ENCODE peak calls at places on chromosomes 11 and 22, in four cellular contexts. One of them, this sample, is unnamed.

GRCh38 chr22:21450320-21450831 is 16.8 kb upstream of the TMEM191C start:
- DNase-seq in heart left ventricle: peak; percentile 5
- DNase-seq in HCT116: no peak
- DNase-seq in left ventricle myocardium inferior: no peak
- DNase-seq in this sample: no peak

GRCh38 chr11:78657441-78657840 is 82.8 kb upstream of the NARS2 start:
- DNase-seq in left ventricle myocardium inferior: no peak
- DNase-seq in HCT116: no peak
- DNase-seq in heart left ventricle: no peak
- DNase-seq in this sample: no peak

GRCh38 chr11:125345706-125346561 is 150.1 kb downstream of the FEZ1 start:
- DNase-seq in HCT116: no peak
- DNase-seq in left ventricle myocardium inferior: peak; percentile 83
- DNase-seq in heart left ventricle: peak; percentile 82
- DNase-seq in this sample: peak; percentile 22

GRCh38 chr11:27722945-27723344 is 22.7 kb upstream of the BDNF start:
- DNase-seq in left ventricle myocardium inferior: no peak
- DNase-seq in HCT116: no peak
- DNase-seq in heart left ventricle: no peak
- DNase-seq in this sample: no peak

GRCh38 chr11:36131719-36132349 is 157.4 kb downstream of the COMMD9 start:
- DNase-seq in HCT116: no peak
- DNase-seq in heart left ventricle: peak; percentile 57
- DNase-seq in left ventricle myocardium inferior: peak; percentile 35
- DNase-seq in this sample: no peak

GRCh38 chr11:72144807-72145565 is 9.5 kb downstream of the FOLR3 start:
- DNase-seq in left ventricle myocardium inferior: no peak
- DNase-seq in heart left ventricle: no peak
- DNase-seq in HCT116: no peak
- DNase-seq in this sample: no peak

GRCh38 chr22:20463324-20464095 is 25.9 kb upstream of the SCARF2 start:
- DNase-seq in heart left ventricle: no peak
- DNase-seq in left ventricle myocardium inferior: no peak
- DNase-seq in HCT116: no peak
- DNase-seq in this sample: no peak

GRCh38 chr11:34988294-34989255 is 72.2 kb downstream of the PDHX start:
- DNase-seq in heart left ventricle: no peak
- DNase-seq in left ventricle myocardium inferior: no peak
- DNase-seq in HCT116: no peak
- DNase-seq in this sample: no peak

GRCh38 chr11:8426076-8426475 is 162.4 kb upstream of the LMO1 start:
- DNase-seq in heart left ventricle: peak; percentile 36
- DNase-seq in left ventricle myocardium inferior: no peak
- DNase-seq in HCT116: no peak
- DNase-seq in this sample: no peak

GRCh38 chr11:74702383-74703007 is 28.7 kb downstream of the CHRDL2 start:
- DNase-seq in left ventricle myocardium inferior: peak; percentile 55
- DNase-seq in HCT116: peak; percentile 38
- DNase-seq in heart left ventricle: peak; percentile 56
- DNase-seq in this sample: peak; percentile 57

GRCh38 chr22:48713266-48714205 is 1114.1 kb downstream of the BRD1 start:
- DNase-seq in heart left ventricle: no peak
- DNase-seq in left ventricle myocardium inferior: peak; percentile 6
- DNase-seq in HCT116: no peak
- DNase-seq in this sample: no peak

GRCh38 chr11:73359930-73360742 is 16.1 kb upstream of the RELT start:
- DNase-seq in heart left ventricle: no peak
- DNase-seq in HCT116: no peak
- DNase-seq in left ventricle myocardium inferior: no peak
- DNase-seq in this sample: no peak

GRCh38 chr11:69704508-69705245 is 855 bp upstream of the FGF19 start:
- DNase-seq in HCT116: no peak
- DNase-seq in left ventricle myocardium inferior: no peak
- DNase-seq in heart left ventricle: no peak
- DNase-seq in this sample: no peak

GRCh38 chr11:73175551-73176144 is 33.5 kb upstream of the FCHSD2 start:
- DNase-seq in left ventricle myocardium inferior: no peak
- DNase-seq in heart left ventricle: peak; percentile 50
- DNase-seq in HCT116: no peak
- DNase-seq in this sample: no peak

GRCh38 chr11:33967451-33967850 is 75.6 kb upstream of the LMO2 start:
- DNase-seq in heart left ventricle: no peak
- DNase-seq in HCT116: no peak
- DNase-seq in left ventricle myocardium inferior: no peak
- DNase-seq in this sample: no peak

GRCh38 chr11:8577791-8578581 is 16.0 kb downstream of the STK33 start:
- DNase-seq in heart left ventricle: no peak
- DNase-seq in HCT116: no peak
- DNase-seq in left ventricle myocardium inferior: no peak
- DNase-seq in this sample: no peak

GRCh38 chr22:44723801-44724200 is 21.8 kb downstream of the PRR5 start:
- DNase-seq in HCT116: peak; percentile 64
- DNase-seq in heart left ventricle: no peak
- DNase-seq in left ventricle myocardium inferior: no peak
- DNase-seq in this sample: no peak

GRCh38 chr22:38177926-38178604 is 3.6 kb downstream of the PLA2G6 start:
- DNase-seq in left ventricle myocardium inferior: peak; percentile 30
- DNase-seq in heart left ventricle: peak; percentile 56
- DNase-seq in HCT116: peak; percentile 82
- DNase-seq in this sample: no peak

GRCh38 chr11:114307524-114308203 is 11.5 kb downstream of the NNMT start:
- DNase-seq in left ventricle myocardium inferior: peak; percentile 45
- DNase-seq in HCT116: no peak
- DNase-seq in heart left ventricle: peak; percentile 72
- DNase-seq in this sample: no peak

DNA sequence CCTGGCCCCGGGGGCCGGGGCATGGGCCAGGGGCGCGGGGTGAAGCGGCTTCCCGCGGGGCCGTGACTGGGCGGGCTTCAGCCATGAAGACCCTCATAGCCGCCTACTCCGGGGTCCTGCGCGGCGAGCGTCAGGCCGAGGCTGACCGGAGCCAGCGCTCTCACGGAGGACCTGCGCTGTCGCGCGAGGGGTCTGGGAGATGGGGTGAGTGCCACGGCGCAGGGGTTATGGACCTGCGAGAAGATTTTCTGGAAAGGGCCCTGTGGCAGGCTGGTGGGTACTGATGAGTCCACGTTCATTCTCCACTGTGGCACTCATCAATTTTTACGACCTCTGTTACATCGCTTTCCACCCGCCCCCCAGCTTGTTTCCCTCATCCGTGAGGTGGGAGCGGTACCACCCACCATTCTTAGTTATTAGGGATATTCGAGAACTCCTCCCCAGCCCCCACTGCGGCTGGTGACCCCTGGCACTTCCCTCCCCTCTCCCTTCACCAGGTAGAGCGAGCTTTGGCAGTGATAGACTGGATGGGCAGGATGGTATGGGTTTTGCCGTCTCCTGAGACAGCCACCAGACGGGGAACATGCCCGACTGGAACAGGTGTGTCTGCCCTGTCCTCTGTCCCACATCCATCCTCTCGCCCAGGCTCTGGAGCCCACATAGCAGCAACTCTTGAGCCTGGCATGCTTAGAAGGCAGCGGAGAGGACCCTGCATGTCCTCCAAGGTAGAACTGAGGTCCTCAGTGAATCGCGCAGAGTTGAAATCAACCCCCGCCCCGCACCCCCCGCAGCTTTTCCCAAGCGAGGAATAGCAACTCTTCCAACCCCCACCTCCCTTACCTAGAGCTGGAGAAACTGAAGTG is 562 bp downstream of the DGAT2 start:
- DNase-seq in HCT116: no peak
- DNase-seq in heart left ventricle: no peak
- DNase-seq in left ventricle myocardium inferior: no peak
- DNase-seq in this sample: no peak
- H3K4me3 ChIP-seq in HCT116: peak overlapping the region; percentile 54
- H3K4me3 ChIP-seq in heart left ventricle: peak overlapping the region; percentile 62
- H3K4me3 ChIP-seq in left ventricle myocardium inferior: peak overlapping the region; percentile 69
- H3K4me3 ChIP-seq in this sample: peak overlapping the region; percentile 33

GRCh38 chr22:42612336-42612735 is 2.3 kb downstream of the POLDIP3 start:
- DNase-seq in heart left ventricle: no peak
- DNase-seq in left ventricle myocardium inferior: no peak
- DNase-seq in HCT116: no peak
- DNase-seq in this sample: no peak
- H3K4me3 ChIP-seq in heart left ventricle: no peak overlapping the region
- H3K4me3 ChIP-seq in left ventricle myocardium inferior: peak overlapping the region; percentile 94
- H3K4me3 ChIP-seq in HCT116: no peak overlapping the region
- H3K4me3 ChIP-seq in this sample: no peak overlapping the region

DNA sequence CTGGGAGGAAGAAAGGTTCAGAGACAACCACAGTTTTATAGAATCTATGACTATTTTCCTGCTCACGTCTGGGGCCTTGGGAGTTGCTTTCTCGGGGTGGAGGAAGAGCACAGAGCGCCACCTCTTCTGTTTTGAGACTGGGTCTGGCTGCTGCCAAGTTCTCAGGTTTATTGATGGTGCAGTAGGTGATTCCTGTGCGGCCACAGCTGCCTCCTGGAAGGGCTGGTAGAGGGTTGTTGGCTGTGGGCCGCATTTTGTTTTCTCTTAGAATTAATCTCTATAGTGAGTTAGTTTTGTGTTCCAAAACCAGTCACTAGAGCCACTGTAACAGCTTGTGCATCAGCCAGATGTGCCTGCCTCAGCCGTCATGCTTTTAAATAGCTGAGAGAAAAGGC is 12.9 kb downstream of the TBC1D22A start:
- DNase-seq in left ventricle myocardium inferior: no peak
- DNase-seq in HCT116: no peak
- DNase-seq in heart left ventricle: no peak
- DNase-seq in this sample: no peak
- H3K4me3 ChIP-seq in left ventricle myocardium inferior: no peak overlapping the region
- H3K4me3 ChIP-seq in HCT116: no peak overlapping the region
- H3K4me3 ChIP-seq in heart left ventricle: no peak overlapping the region
- H3K4me3 ChIP-seq in this sample: no peak overlapping the region

GRCh38 chr11:64846998-64847666 is 2.7 kb upstream of the CDC42BPG start:
- DNase-seq in left ventricle myocardium inferior: peak; percentile 91
- DNase-seq in heart left ventricle: peak; percentile 90
- DNase-seq in HCT116: peak; percentile 87
- DNase-seq in this sample: peak; percentile 89
- H3K4me3 ChIP-seq in left ventricle myocardium inferior: no peak overlapping the region
- H3K4me3 ChIP-seq in heart left ventricle: no peak overlapping the region
- H3K4me3 ChIP-seq in HCT116: peak overlapping the region; percentile 19
- H3K4me3 ChIP-seq in this sample: no peak overlapping the region

DNA sequence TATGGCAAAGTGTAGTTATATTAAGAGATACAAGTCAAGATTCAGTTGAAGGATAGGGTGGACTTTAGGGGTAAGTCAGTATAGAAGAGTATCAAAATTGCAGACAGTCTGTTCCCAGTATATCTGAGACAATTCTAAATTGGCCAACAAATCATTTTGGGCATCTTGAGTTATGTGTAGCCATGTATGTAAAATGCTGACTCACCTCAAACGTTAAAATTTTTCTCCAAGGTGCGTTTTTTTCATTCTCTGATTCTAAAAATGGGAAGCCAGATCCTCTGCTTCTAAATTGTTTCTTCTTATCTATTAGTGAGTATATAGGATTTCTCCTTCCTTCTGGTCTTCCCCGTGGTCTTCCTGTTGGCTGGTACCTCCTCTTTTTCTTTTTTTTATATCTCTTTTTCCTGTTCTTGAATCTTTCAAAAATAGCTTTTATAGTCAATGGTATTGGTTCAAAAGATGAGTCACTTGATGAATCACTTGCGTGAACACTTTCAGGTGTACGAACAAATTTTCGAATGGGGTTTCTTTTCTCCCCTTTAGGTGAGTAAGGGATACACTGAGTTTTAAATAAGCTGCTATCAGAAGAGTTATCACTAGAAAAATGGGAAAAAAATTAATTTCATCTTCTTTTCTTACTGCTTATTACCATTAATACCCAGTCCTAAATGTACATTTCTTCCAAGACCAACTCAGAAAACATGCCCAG is 3.2 kb downstream of the TAF1D start:
- DNase-seq in HCT116: no peak
- DNase-seq in heart left ventricle: no peak
- DNase-seq in left ventricle myocardium inferior: no peak
- DNase-seq in this sample: no peak
- H3K4me3 ChIP-seq in HCT116: peak overlapping the region; percentile 86
- H3K4me3 ChIP-seq in heart left ventricle: peak overlapping the region; percentile 78
- H3K4me3 ChIP-seq in left ventricle myocardium inferior: no peak overlapping the region
- H3K4me3 ChIP-seq in this sample: no peak overlapping the region

GRCh38 chr11:24496728-24497396 is at the start of gene LUZP2:
- DNase-seq in left ventricle myocardium inferior: no peak
- DNase-seq in heart left ventricle: peak; percentile 25
- DNase-seq in HCT116: no peak
- DNase-seq in this sample: peak; percentile 45
- H3K4me3 ChIP-seq in left ventricle myocardium inferior: peak within 1 kb of the TSS; percentile 60
- H3K4me3 ChIP-seq in heart left ventricle: peak within 1 kb of the TSS; percentile 54
- H3K4me3 ChIP-seq in HCT116: no peak within 1 kb of the TSS
- H3K4me3 ChIP-seq in this sample: peak within 1 kb of the TSS; percentile 78

GRCh38 chr11:122215244-122215992 is 99.4 kb upstream of the BLID start:
- DNase-seq in heart left ventricle: peak; percentile 77
- DNase-seq in left ventricle myocardium inferior: peak; percentile 80
- DNase-seq in HCT116: peak; percentile 51
- DNase-seq in this sample: peak; percentile 75
- H3K4me3 ChIP-seq in heart left ventricle: no peak overlapping the region
- H3K4me3 ChIP-seq in left ventricle myocardium inferior: no peak overlapping the region
- H3K4me3 ChIP-seq in HCT116: no peak overlapping the region
- H3K4me3 ChIP-seq in this sample: no peak overlapping the region

GRCh38 chr22:49768961-49769690 is 58.5 kb downstream of the BRD1 start:
- DNase-seq in HCT116: no peak
- DNase-seq in heart left ventricle: peak; percentile 39
- DNase-seq in left ventricle myocardium inferior: peak; percentile 27
- DNase-seq in this sample: no peak

GRCh38 chr22:49772692-49773091 is 55.0 kb downstream of the BRD1 start:
- DNase-seq in heart left ventricle: peak; percentile 10
- DNase-seq in HCT116: no peak
- DNase-seq in left ventricle myocardium inferior: no peak
- DNase-seq in this sample: no peak

GRCh38 chr22:49771266-49772065 is 56.2 kb downstream of the BRD1 start:
- DNase-seq in left ventricle myocardium inferior: peak; percentile 14
- DNase-seq in heart left ventricle: peak; percentile 22
- DNase-seq in HCT116: no peak
- DNase-seq in this sample: no peak

GRCh38 chr22:49769691-49770315 is 57.9 kb downstream of the BRD1 start:
- DNase-seq in heart left ventricle: peak; percentile 24
- DNase-seq in HCT116: no peak
- DNase-seq in left ventricle myocardium inferior: peak; percentile 9
- DNase-seq in this sample: no peak

DNA sequence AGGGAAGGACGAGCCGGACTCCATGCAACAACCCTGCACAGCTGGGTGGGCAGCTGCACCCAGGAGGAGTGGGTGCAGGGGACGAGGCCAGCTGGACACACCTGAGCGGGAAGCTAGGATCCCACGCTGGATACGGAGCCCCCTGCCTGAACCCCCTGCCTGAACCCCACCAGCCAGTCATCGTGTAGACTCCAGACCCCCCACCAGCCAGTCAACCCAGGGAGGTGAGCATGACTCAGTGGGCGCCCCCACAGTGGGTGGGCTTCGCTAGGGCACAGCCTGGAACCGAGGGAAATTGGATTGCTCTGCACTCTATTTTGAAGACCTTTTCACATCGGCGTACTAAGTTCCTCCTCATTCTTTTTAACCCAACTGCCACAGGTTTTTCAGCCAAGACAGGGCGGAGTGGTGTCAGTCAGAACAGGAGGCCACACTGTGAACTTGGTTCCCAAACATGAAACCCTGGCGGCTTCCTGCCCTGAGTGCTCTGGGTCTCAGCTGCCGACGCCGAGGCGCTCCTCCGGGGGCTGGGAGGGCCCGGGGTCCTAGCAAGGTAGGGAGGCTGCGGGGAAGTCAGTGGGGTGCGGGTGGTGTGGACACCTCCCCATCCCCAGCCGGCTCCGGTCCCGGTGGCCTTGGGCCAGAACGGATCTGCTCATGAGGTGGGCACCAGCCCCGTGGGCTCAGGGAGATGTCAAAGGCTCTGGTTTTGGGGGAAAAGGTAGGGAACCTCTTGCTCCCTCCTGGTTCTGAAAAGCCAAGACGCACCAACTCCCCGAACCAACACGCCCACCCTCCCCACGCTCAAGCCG is 57.0 kb downstream of the BRD1 start:
- DNase-seq in left ventricle myocardium inferior: peak; percentile 9
- DNase-seq in HCT116: no peak
- DNase-seq in heart left ventricle: peak; percentile 20
- DNase-seq in this sample: no peak
- H3K4me3 ChIP-seq in left ventricle myocardium inferior: no peak overlapping the region
- H3K4me3 ChIP-seq in HCT116: no peak overlapping the region
- H3K4me3 ChIP-seq in heart left ventricle: no peak overlapping the region
- H3K4me3 ChIP-seq in this sample: no peak overlapping the region